ENCODE peak calls at places on chromosomes 12 and 14, in six cellular contexts. Q, K, N, J, G and W are unnamed samples.

GRCh38 chr14:102592969-102593840 is 756 bp downstream of the RCOR1 start:
- DNase-seq in Q (peak), J (peak), N (peak), K (peak), G (peak), W (peak)

GRCh38 chr12:89893972-89894706 is 185.5 kb upstream of the ATP2B1 start:
- DNase-seq in Q (no peak), K (peak), G (no peak), J (no peak), N (peak), W (no peak)

GRCh38 chr12:20367731-20368652 is at the start of gene PDE3A:
- DNase-seq in Q (peak), N (peak), J (no peak), K (peak), G (peak), W (no peak)

GRCh38 chr12:50246873-50247612 is 36.3 kb downstream of the LIMA1 start:
- DNase-seq in Q (no peak), N (peak), J (no peak), K (peak), G (peak), W (no peak)

GRCh38 chr12:105418821-105419291 is 88.4 kb downstream of the C12orf75 start:
- DNase-seq in J (no peak), Q (no peak), N (no peak), K (no peak), G (no peak), W (no peak)

GRCh38 chr12:123744836-123745235 is 17.3 kb upstream of the DNAH10 start:
- DNase-seq in J (no peak), N (no peak), Q (peak), K (no peak), G (no peak), W (no peak)

GRCh38 chr12:65741662-65742480 is 82.4 kb upstream of the HMGA2 start:
- DNase-seq in G (no peak), Q (peak), K (peak), N (peak), J (no peak), W (peak)

GRCh38 chr12:92029136-92029535 is 116.5 kb downstream of the BTG1 start:
- DNase-seq in Q (no peak), K (no peak), J (no peak), G (no peak), N (no peak), W (no peak)

GRCh38 chr12:110224379-110225304 is 56.4 kb upstream of the ATP2A2 start:
- DNase-seq in Q (no peak), K (peak), J (no peak), N (peak), G (no peak), W (no peak)

GRCh38 chr14:32354716-32355115 is 25.6 kb downstream of the AKAP6 start:
- DNase-seq in K (no peak), G (no peak), J (no peak), Q (no peak), N (no peak), W (no peak)

GRCh38 chr12:111469406-111469805 is 63.7 kb downstream of the SH2B3 start:
- DNase-seq in G (no peak), J (no peak), K (peak), Q (no peak), N (no peak), W (no peak)

GRCh38 chr14:90053044-90053443 is 8.8 kb upstream of the KCNK13 start:
- DNase-seq in J (no peak), N (no peak), Q (no peak), K (peak), G (no peak), W (no peak)
- TF ChIP-seq CTCF in J (no peak), N (no peak), Q (no peak), K (no peak), G (no peak), W (no peak)

DNA sequence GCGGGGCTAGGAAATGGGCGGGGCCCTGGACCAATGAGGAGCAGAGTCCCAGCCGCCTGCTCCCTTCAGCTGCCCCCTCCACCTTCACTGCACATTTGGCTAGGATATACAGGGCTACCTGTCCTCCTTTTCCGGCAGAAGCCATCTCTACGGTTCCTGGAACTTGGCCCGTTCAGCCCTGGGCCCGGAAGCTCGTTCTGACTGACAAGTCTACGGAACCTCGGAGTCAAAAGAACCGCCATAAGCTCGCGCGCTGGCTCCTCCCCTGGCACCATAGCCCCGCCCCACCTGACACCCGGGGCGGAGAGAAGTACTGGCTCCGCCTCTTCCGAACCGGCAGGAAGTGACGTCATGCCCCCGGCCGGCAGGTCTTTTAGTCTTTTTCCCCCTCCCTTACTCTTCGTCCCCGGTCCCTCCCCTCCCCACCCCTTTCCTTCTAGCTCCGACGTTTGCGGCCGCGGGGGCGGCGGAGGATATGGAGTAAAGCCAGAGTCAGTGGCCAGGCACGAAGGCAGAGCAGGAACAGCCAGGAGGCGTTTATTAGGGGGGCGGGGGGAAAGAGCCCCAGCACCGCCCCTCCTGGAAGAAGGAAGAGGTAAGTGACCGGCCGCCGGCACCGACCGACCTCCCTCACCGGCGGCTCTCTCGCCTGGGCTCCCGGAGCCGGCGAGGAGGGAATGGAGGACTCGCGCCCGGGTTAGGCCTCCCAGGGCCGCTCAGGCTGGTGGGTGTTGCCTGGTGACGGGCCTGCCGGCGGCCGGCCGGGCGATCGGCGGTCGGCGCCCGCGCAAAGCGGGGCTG is at the start of the genes DEPDC4 and SCYL2:
- DNase-seq in Q (peak), G (peak), N (peak), K (peak), J (peak), W (peak)
- TF ChIP-seq CTCF in Q (no peak), G (no peak), N (no peak), K (no peak), J (no peak), W (no peak)

DNA sequence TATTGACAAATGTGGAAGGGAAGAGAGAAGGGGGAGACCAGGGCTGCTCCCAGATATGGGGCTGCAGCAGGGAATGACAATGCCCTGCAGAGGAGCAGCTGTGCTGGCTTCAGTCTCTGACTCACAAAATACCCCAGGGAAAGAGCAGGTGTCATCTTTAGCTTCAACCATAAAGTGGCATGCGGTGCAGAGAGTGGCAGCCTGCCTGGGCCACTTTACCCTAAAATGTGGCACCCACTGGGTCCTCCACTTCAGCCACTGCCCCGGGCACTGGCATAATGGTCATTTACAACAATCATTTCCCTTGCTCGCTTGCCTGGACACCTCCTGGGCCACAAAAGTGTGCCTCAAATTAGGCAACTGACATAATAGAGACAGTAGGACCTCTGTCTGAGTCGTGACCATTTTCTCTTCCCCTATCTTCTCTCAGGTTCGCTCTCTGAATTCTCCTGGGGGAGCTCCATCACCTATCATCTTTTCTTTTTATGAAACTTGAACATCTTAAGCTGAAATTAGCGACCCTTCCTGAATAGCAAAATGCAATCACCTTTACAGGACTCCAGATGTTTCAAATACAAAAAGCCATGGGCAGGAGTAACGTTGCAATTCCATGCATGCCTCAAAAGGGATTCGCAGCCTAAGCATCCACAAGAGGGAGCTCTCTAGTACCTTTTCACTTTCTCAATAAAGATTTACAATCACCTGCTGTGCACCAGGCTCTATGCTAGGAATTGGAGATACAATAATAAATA is 179.9 kb upstream of the ATF7IP start:
- DNase-seq in K (peak), N (peak), Q (peak), J (no peak), G (no peak), W (no peak)
- TF ChIP-seq CTCF in K (peak), N (peak), Q (peak), J (peak), G (peak), W (peak)

GRCh38 chr14:51554953-51555352 is 96.8 kb upstream of the FRMD6 start:
- DNase-seq in Q (no peak), N (no peak), J (no peak), K (peak), G (no peak), W (no peak)
- TF ChIP-seq CTCF in Q (no peak), N (no peak), J (no peak), K (peak), G (no peak), W (peak)

GRCh38 chr12:14930299-14930698 is 8.0 kb downstream of the ERP27 start:
- DNase-seq in G (no peak), Q (no peak), K (peak), J (no peak), N (peak), W (no peak)
- TF ChIP-seq CTCF in G (no peak), Q (no peak), K (peak), J (no peak), N (no peak), W (no peak)

GRCh38 chr12:53185582-53186153 is 4.9 kb upstream of the CSAD start:
- DNase-seq in N (no peak), G (peak), K (no peak), J (no peak), Q (no peak), W (no peak)
- TF ChIP-seq CTCF in N (no peak), G (no peak), K (no peak), J (no peak), Q (no peak), W (no peak)

GRCh38 chr12:64142784-64143183 is 79.3 kb downstream of the KICS2 start:
- DNase-seq in K (no peak), Q (no peak), G (no peak), J (no peak), N (no peak), W (no peak)

GRCh38 chr12:64147860-64148259 is 74.2 kb downstream of the KICS2 start:
- DNase-seq in N (no peak), J (no peak), G (no peak), K (no peak), Q (no peak), W (no peak)

GRCh38 chr12:64142382-64142781 is 79.7 kb downstream of the KICS2 start:
- DNase-seq in N (no peak), J (no peak), G (no peak), K (no peak), Q (no peak), W (no peak)

GRCh38 chr12:64147011-64147671 is 75.0 kb downstream of the KICS2 start:
- DNase-seq in Q (no peak), J (no peak), G (no peak), N (no peak), K (no peak), W (no peak)

GRCh38 chr12:64145226-64145625 is 76.9 kb downstream of the KICS2 start:
- DNase-seq in K (no peak), G (no peak), J (no peak), Q (no peak), N (no peak), W (no peak)
- TF ChIP-seq CTCF in K (no peak), G (no peak), J (no peak), Q (no peak), N (no peak), W (no peak)

DNA sequence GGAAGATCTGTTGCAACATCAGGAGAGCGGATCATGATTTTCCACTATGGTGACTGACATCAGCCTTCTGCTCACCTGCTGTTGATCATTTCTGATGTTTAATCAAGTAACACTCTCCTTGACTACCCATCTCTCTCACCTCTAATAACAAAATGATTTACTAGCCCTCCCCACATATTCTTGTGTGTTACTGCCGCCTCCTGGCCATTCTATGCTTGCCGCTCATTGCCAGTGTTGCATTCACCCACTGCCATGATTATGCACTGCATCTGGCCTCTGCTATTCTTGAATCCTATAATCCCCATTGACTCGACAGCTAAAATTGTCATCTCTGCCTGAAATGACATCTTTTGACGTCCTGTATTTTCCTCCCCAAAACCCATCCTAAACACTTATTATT is 113.8 kb downstream of the RERGL start:
- DNase-seq in N (peak), Q (peak), K (no peak), G (no peak), J (no peak), W (no peak)
- TF ChIP-seq CTCF in N (peak), Q (peak), K (peak), G (no peak), J (no peak), W (no peak)